ENCODE peak calls at places on chromosomes 5 and 9, in six cellular contexts. H is HEK293T, Z is activated B cell treated with CpG ODN at 0.5 μM for 24 hours, M is HFFc6, T is HFF-Myc, L is cardiac septum. G is an unnamed sample.

GRCh38 chr5:76715734-76716455 is at the start of gene F2R:
- DNase-seq in Z (peak; percentile 23), M (peak; percentile 18), L (peak; percentile 81), T (no peak), H (peak; percentile 85), G (peak; percentile 83)

GRCh38 chr5:106174903-106175302 is 1495.8 kb downstream of the EFNA5 start:
- DNase-seq in H (no peak), Z (no peak), L (no peak), M (no peak), T (no peak), G (no peak)

GRCh38 chr5:114038756-114039155 is 323.1 kb upstream of the KCNN2 start:
- DNase-seq in Z (no peak), T (no peak), H (no peak), M (no peak), L (no peak), G (no peak)

GRCh38 chr5:4206127-4206526 is 610.5 kb downstream of the IRX1 start:
- DNase-seq in H (no peak), Z (no peak), T (no peak), M (no peak), L (no peak), G (no peak)

GRCh38 chr9:14616188-14616982 is 76.8 kb downstream of the ZDHHC21 start:
- DNase-seq in T (peak; percentile 30), L (no peak), Z (no peak), H (peak; percentile 11), M (peak; percentile 59), G (peak; percentile 12)

GRCh38 chr5:78659714-78660113 is 11.1 kb upstream of the LHFPL2 start:
- DNase-seq in T (no peak), L (no peak), M (no peak), Z (no peak), H (no peak), G (peak; percentile 35)

GRCh38 chr5:171577042-171577441 is 157.6 kb downstream of the FGF18 start:
- DNase-seq in H (peak; percentile 8), T (no peak), Z (no peak), L (no peak), M (no peak), G (no peak)

GRCh38 chr5:16461782-16462181 is 3.8 kb downstream of the ZNF622 start:
- DNase-seq in Z (no peak), T (peak; percentile 40), H (no peak), M (peak; percentile 88), L (no peak), G (peak; percentile 58)

GRCh38 chr9:134316444-134317160 is 9.7 kb upstream of the RXRA start:
- DNase-seq in Z (no peak), L (peak; percentile 74), T (no peak), M (no peak), H (no peak), G (no peak)

GRCh38 chr5:159915913-159916840 is at the start of gene ADRA1B:
- DNase-seq in M (peak; percentile 17), Z (peak; percentile 55), T (no peak), H (peak; percentile 82), L (peak; percentile 84), G (no peak)

GRCh38 chr5:150538007-150538917 is 30.3 kb downstream of the NDST1 start:
- DNase-seq in H (no peak), Z (no peak), M (peak; percentile 88), T (no peak), L (no peak), G (no peak)

GRCh38 chr9:126756876-126757415 is 47.9 kb upstream of the ZBTB43 start:
- DNase-seq in Z (no peak), M (no peak), H (no peak), L (peak; percentile 9), T (no peak), G (peak; percentile 60)

GRCh38 chr5:82639393-82640144 is 361.4 kb upstream of the RPS23 start:
- DNase-seq in H (no peak), M (no peak), Z (no peak), T (peak; percentile 5), L (no peak), G (no peak)